ENCODE peak calls at places on chromosomes 7 and 10, in eight cellular contexts. W is prostate gland, B is stomach, M is GM23338, Y is GM12878, F is vagina, Q is HCT116, S is sigmoid colon. O is an unnamed sample.

GRCh38 chr10:4281207-4281825 is 496.3 kb upstream of the KLF6 start:
- DNase-seq in W (no peak), B (no peak), M (peak), Y (no peak), F (no peak), Q (no peak), S (no peak), O (no peak)

GRCh38 chr10:25080880-25081581 is 64.6 kb downstream of the THNSL1 start:
- DNase-seq in W (peak), B (peak), M (peak), Y (peak), F (no peak), Q (peak), S (peak), O (peak)

GRCh38 chr7:136677456-136678365 is 190.7 kb upstream of the CHRM2 start:
- DNase-seq in W (no peak), B (no peak), M (no peak), Y (no peak), F (no peak), Q (no peak), S (no peak), O (no peak)

GRCh38 chr10:53489331-53489730 is 716.7 kb upstream of the MBL2 start:
- DNase-seq in W (no peak), B (no peak), M (no peak), Y (no peak), F (no peak), Q (no peak), S (no peak), O (no peak)

GRCh38 chr10:113825791-113826190 is 28.1 kb downstream of the DCLRE1A start:
- DNase-seq in W (no peak), B (no peak), M (no peak), Y (no peak), F (no peak), Q (no peak), S (no peak), O (no peak)

GRCh38 chr10:129761166-129761565 is 202.9 kb downstream of the EBF3 start:
- DNase-seq in W (no peak), B (peak), M (no peak), Y (no peak), F (peak), Q (no peak), S (no peak), O (peak)

GRCh38 chr10:22615819-22616499 is 98.4 kb downstream of the PIP4K2A start:
- DNase-seq in W (no peak), B (peak), M (no peak), Y (peak), F (no peak), Q (no peak), S (peak), O (no peak)

GRCh38 chr7:156232931-156233705 is 407.5 kb upstream of the RNF32 start:
- DNase-seq in W (no peak), B (no peak), M (no peak), Y (no peak), F (peak), Q (no peak), S (no peak), O (no peak)

GRCh38 chr10:46287846-46288480 is 1.2 kb downstream of the ANTXRL start:
- DNase-seq in W (no peak), B (no peak), M (no peak), Y (no peak), F (no peak), Q (no peak), S (peak), O (peak)

GRCh38 chr10:12348870-12349627 is at the start of gene CAMK1D:
- DNase-seq in W (peak), B (peak), M (peak), Y (no peak), F (peak), Q (no peak), S (peak), O (peak)

GRCh38 chr10:33358016-33358415 is 23.5 kb upstream of the NRP1 start:
- DNase-seq in W (no peak), B (no peak), M (no peak), Y (no peak), F (no peak), Q (no peak), S (no peak), O (no peak)

GRCh38 chr10:76388321-76388720 is 956.9 kb downstream of the LRMDA start:
- DNase-seq in W (no peak), B (no peak), M (no peak), Y (no peak), F (no peak), Q (no peak), S (no peak), O (no peak)

GRCh38 chr10:43808136-43808535 is 159.5 kb upstream of the ZNF32 start:
- DNase-seq in W (no peak), B (no peak), M (no peak), Y (peak), F (no peak), Q (no peak), S (no peak), O (no peak)

GRCh38 chr7:103877565-103877964 is 111.9 kb downstream of the RELN start:
- DNase-seq in W (no peak), B (no peak), M (no peak), Y (no peak), F (no peak), Q (no peak), S (no peak), O (no peak)

GRCh38 chr10:97057836-97058235 is 127.9 kb downstream of the SLIT1 start:
- DNase-seq in W (no peak), B (no peak), M (no peak), Y (no peak), F (no peak), Q (no peak), S (no peak), O (no peak)

GRCh38 chr7:11458736-11459483 is 373.1 kb downstream of the THSD7A start:
- DNase-seq in W (no peak), B (no peak), M (no peak), Y (no peak), F (no peak), Q (no peak), S (no peak), O (no peak)

GRCh38 chr7:92834661-92835139 is 1.7 kb downstream of the CDK6 start:
- DNase-seq in W (peak), B (peak), M (peak), Y (no peak), F (no peak), Q (no peak), S (peak), O (peak)

GRCh38 chr10:27388761-27389399 is 115.2 kb upstream of the RAB18 start:
- DNase-seq in W (no peak), B (no peak), M (no peak), Y (no peak), F (no peak), Q (no peak), S (no peak), O (no peak)

GRCh38 chr7:84757756-84758155 is 429.1 kb downstream of the SEMA3D start:
- DNase-seq in W (no peak), B (no peak), M (no peak), Y (no peak), F (no peak), Q (no peak), S (no peak), O (no peak)

GRCh38 chr7:13457790-13458189 is 531.7 kb downstream of the ETV1 start:
- DNase-seq in W (no peak), B (no peak), M (no peak), Y (no peak), F (no peak), Q (no peak), S (no peak), O (no peak)

GRCh38 chr7:19118896-19119301 is 1.5 kb upstream of the TWIST1 start:
- DNase-seq in W (no peak), B (no peak), M (peak), Y (no peak), F (no peak), Q (no peak), S (no peak), O (no peak)

GRCh38 chr7:260441-261281 is 29.3 kb upstream of the FOXL3 start:
- DNase-seq in W (no peak), B (no peak), M (no peak), Y (no peak), F (no peak), Q (no peak), S (no peak), O (no peak)

GRCh38 chr7:36387437-36388345 is 2.0 kb upstream of the ANLN start:
- DNase-seq in W (no peak), B (no peak), M (no peak), Y (no peak), F (no peak), Q (peak), S (no peak), O (no peak)

GRCh38 chr7:618539-619355 is 99.1 kb upstream of the PDGFA start:
- DNase-seq in W (peak), B (peak), M (no peak), Y (no peak), F (no peak), Q (no peak), S (no peak), O (no peak)

GRCh38 chr10:116268976-116269375 is 4.0 kb downstream of the GFRA1 start:
- DNase-seq in W (no peak), B (no peak), M (no peak), Y (no peak), F (no peak), Q (no peak), S (no peak), O (no peak)

GRCh38 chr7:71661671-71662224 is 529.8 kb downstream of the GALNT17 start:
- DNase-seq in W (no peak), B (no peak), M (no peak), Y (no peak), F (no peak), Q (no peak), S (no peak), O (no peak)

GRCh38 chr10:14163374-14164125 is 167.2 kb downstream of the FRMD4A start:
- DNase-seq in W (peak), B (no peak), M (peak), Y (no peak), F (no peak), Q (no peak), S (no peak), O (no peak)

GRCh38 chr7:77537136-77537594 is at the start of gene PTPN12:
- DNase-seq in W (peak), B (no peak), M (peak), Y (no peak), F (peak), Q (no peak), S (peak), O (peak)

GRCh38 chr10:93379366-93380042 is 102.6 kb downstream of the MYOF start:
- DNase-seq in W (no peak), B (no peak), M (no peak), Y (no peak), F (no peak), Q (no peak), S (no peak), O (no peak)

DNA sequence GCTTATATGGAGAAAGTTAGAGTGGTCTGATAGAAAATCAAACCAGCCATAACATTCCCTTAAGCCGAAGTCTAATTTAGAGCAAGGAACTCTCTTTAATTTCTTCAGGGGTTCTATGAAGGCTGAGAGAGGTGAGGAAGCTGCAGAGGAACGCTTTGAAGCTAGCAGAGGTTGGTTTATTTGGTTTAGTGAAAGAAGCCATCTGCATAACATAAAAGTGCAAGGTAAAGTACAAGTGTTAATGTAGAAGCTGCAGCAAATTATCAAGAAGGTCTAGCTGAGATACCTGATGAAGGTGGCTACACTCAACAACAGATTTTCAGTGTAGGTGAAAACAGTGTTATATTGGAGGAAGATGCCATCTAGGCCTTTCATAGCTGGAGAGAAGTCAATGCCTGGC is 54.0 kb downstream of the ST7 start:
- DNase-seq in W (no peak), B (no peak), M (no peak), Y (no peak), F (no peak), Q (no peak), S (no peak), O (no peak)
- H3K4me3 ChIP-seq in W (no peak), B (no peak), M (no peak), Y (no peak), F (no peak), Q (no peak), S (no peak), O (no peak)

GRCh38 chr10:117796394-117796793 is 250.3 kb downstream of the RAB11FIP2 start:
- DNase-seq in W (peak), B (no peak), M (no peak), Y (no peak), F (no peak), Q (no peak), S (no peak), O (no peak)
- TF ChIP-seq POLR2AphosphoS5 in W (peak), B (no peak), M (no peak), Y (no peak), F (no peak), Q (no peak), S (no peak), O (no peak)

DNA sequence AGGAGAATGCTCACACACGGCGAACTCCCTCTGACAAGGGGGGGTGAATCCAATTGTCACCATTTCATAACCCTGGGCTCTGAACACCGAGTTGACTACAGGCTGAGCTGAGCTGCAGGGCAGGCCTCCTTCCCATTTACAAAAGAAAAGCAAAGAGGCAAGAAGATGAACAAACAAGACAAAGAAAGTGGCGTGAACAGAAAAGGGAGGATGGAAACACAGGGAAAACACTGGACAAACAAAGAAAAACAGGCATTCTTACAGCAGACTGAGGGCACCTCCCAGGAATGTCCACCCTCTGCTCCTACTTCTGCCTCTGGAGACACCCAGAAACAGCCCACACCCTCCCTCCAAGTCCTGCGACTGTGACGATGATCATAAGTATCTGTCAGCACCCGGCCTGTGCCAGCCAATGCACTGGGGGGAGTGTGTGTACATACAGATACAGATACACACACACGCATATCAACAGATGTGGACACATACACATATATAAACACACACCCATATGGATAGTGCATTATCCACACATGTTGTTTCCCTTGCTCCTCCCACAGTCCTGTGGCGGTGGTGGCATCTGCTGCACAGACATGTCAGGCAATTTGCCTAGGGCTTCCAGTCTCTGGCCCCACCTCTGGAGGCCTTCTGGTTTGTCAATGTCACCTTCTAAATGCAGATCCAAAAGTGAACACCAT is 66.2 kb downstream of the FAM53B start:
- DNase-seq in W (no peak), B (no peak), M (no peak), Y (no peak), F (no peak), Q (no peak), S (no peak), O (no peak)
- H3K4me3 ChIP-seq in W (no peak), B (no peak), M (no peak), Y (no peak), F (no peak), Q (no peak), S (no peak), O (no peak)

GRCh38 chr7:102280521-102280920 is 6.1 kb upstream of the SH2B2 start:
- DNase-seq in W (no peak), B (no peak), M (no peak), Y (no peak), F (no peak), Q (no peak), S (no peak), O (no peak)

GRCh38 chr7:102277901-102278300 is 8.8 kb upstream of the SH2B2 start:
- DNase-seq in W (no peak), B (no peak), M (no peak), Y (no peak), F (no peak), Q (no peak), S (no peak), O (no peak)

GRCh38 chr7:102282465-102283362 is 4.0 kb upstream of the SH2B2 start:
- DNase-seq in W (no peak), B (no peak), M (no peak), Y (no peak), F (no peak), Q (no peak), S (no peak), O (no peak)

GRCh38 chr7:102281785-102282184 is 4.9 kb upstream of the SH2B2 start:
- DNase-seq in W (no peak), B (no peak), M (no peak), Y (no peak), F (no peak), Q (no peak), S (no peak), O (no peak)

GRCh38 chr7:102279537-102280400 is 6.9 kb upstream of the SH2B2 start:
- DNase-seq in W (no peak), B (peak), M (peak), Y (no peak), F (no peak), Q (peak), S (no peak), O (no peak)
- TF ChIP-seq POLR2AphosphoS5 in W (no peak), B (no peak), M (no peak), Y (no peak), F (no peak), Q (no peak), S (no peak), O (no peak)

GRCh38 chr10:101828734-101829551 is 10.7 kb upstream of the OGA start:
- DNase-seq in W (no peak), B (no peak), M (peak), Y (no peak), F (no peak), Q (no peak), S (peak), O (no peak)
- H3K4me3 ChIP-seq in W (peak), B (peak), M (peak), Y (no peak), F (peak), Q (no peak), S (peak), O (peak)

DNA sequence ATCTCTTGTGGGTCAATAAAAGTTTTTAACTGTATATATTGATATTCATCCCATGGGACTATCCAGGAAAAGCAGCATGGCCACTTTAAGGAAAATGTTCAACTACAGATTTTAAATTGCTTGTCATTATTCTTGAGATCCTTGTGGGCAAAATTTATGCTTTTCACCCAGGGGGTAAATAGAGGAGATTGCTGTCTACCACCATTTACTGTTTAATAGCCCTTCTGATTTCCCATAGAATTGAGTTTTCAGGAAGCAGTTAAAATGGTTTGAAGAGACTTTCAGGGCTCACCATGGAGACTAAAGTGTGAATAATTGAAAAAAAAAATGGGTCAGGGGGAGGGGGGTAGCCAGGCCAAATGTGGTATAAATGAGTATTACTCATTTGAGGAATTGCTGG is 901.1 kb upstream of the POT1 start:
- DNase-seq in W (no peak), B (no peak), M (no peak), Y (no peak), F (no peak), Q (no peak), S (no peak), O (no peak)
- TF ChIP-seq POLR2AphosphoS5 in W (no peak), B (no peak), M (no peak), Y (no peak), F (no peak), Q (no peak), S (no peak), O (no peak)

GRCh38 chr7:30367561-30367960 is 83.2 kb downstream of the ZNRF2 start:
- DNase-seq in W (no peak), B (no peak), M (no peak), Y (no peak), F (no peak), Q (no peak), S (no peak), O (no peak)
- H3K4me3 ChIP-seq in W (no peak), B (no peak), M (no peak), Y (no peak), F (no peak), Q (no peak), S (no peak), O (no peak)

GRCh38 chr7:151633516-151633812 is 113.8 kb upstream of the RHEB start:
- DNase-seq in W (no peak), B (no peak), M (no peak), Y (no peak), F (no peak), Q (no peak), S (no peak), O (no peak)

GRCh38 chr7:151641587-151641986 is 121.9 kb upstream of the RHEB start:
- DNase-seq in W (no peak), B (no peak), M (no peak), Y (no peak), F (no peak), Q (no peak), S (no peak), O (no peak)

GRCh38 chr7:151634643-151635042 is 114.9 kb upstream of the RHEB start:
- DNase-seq in W (no peak), B (no peak), M (no peak), Y (no peak), F (no peak), Q (no peak), S (no peak), O (no peak)

GRCh38 chr7:151632750-151633515 is 113.2 kb upstream of the RHEB start:
- DNase-seq in W (peak), B (peak), M (peak), Y (peak), F (no peak), Q (no peak), S (peak), O (peak)

GRCh38 chr7:151637781-151638261 is 118.1 kb upstream of the RHEB start:
- DNase-seq in W (no peak), B (no peak), M (no peak), Y (no peak), F (no peak), Q (no peak), S (peak), O (no peak)
- TF ChIP-seq POLR2AphosphoS5 in W (peak), B (no peak), M (no peak), Y (no peak), F (no peak), Q (no peak), S (no peak), O (no peak)

GRCh38 chr7:24767878-24768569 is 10.8 kb upstream of the GSDME start:
- DNase-seq in W (no peak), B (no peak), M (peak), Y (no peak), F (no peak), Q (no peak), S (no peak), O (no peak)

GRCh38 chr7:24762771-24763170 is 5.5 kb upstream of the GSDME start:
- DNase-seq in W (no peak), B (no peak), M (no peak), Y (no peak), F (no peak), Q (no peak), S (no peak), O (no peak)

GRCh38 chr7:24769014-24769830 is 12.0 kb upstream of the GSDME start:
- DNase-seq in W (no peak), B (no peak), M (no peak), Y (no peak), F (no peak), Q (no peak), S (no peak), O (no peak)

GRCh38 chr7:24763303-24763901 is 6.1 kb upstream of the GSDME start:
- DNase-seq in W (no peak), B (no peak), M (no peak), Y (no peak), F (no peak), Q (no peak), S (no peak), O (no peak)

GRCh38 chr7:24764972-24765744 is 7.9 kb upstream of the GSDME start:
- DNase-seq in W (no peak), B (no peak), M (no peak), Y (no peak), F (no peak), Q (no peak), S (no peak), O (no peak)
- H3K4me3 ChIP-seq in W (no peak), B (no peak), M (no peak), Y (no peak), F (no peak), Q (no peak), S (no peak), O (no peak)

O was measured in breast epithelium.